ENCODE peak calls at places on chromosome 12, in six cellular contexts. C is right lobe of liver, A is right atrium auricular region, N is tibial artery, L is heart right ventricle, K is kidney. Z is an unnamed sample. For H3K4me1, the result is how much of the 10 kb centered on the place peaks cover.

GRCh38 chr12:105980533-105980932 is 158.2 kb downstream of the NUAK1 start:
- DNase-seq in C (no peak), A (no peak), N (no peak), L (no peak), K (peak), Z (no peak)

GRCh38 chr12:127078577-127079350 is 1188.2 kb upstream of the TMEM132C start:
- DNase-seq in C (no peak), A (no peak), N (no peak), L (no peak), K (no peak), Z (no peak)

GRCh38 chr12:111034911-111035577 is 114.7 kb upstream of the MYL2 start:
- DNase-seq in C (no peak), A (no peak), N (peak), L (no peak), K (peak), Z (no peak)

GRCh38 chr12:531951-532585 is 72.3 kb downstream of the B4GALNT3 start:
- DNase-seq in C (no peak), A (no peak), N (no peak), L (no peak), K (no peak), Z (no peak)

GRCh38 chr12:95976416-95976832 is 19.7 kb downstream of the HAL start:
- DNase-seq in C (peak), A (peak), N (no peak), L (no peak), K (no peak), Z (no peak)

GRCh38 chr12:61667676-61668075 is 592.5 kb upstream of the USP15 start:
- DNase-seq in C (no peak), A (no peak), N (no peak), L (no peak), K (no peak), Z (no peak)

GRCh38 chr12:124576061-124576650 is 8.7 kb upstream of the NCOR2 start:
- DNase-seq in C (no peak), A (no peak), N (no peak), L (no peak), K (peak), Z (no peak)

GRCh38 chr12:26369588-26369987 is 174.2 kb downstream of the SSPN start:
- DNase-seq in C (no peak), A (no peak), N (no peak), L (no peak), K (no peak), Z (peak)

GRCh38 chr12:106417926-106418910 is 60.7 kb downstream of the POLR3B start:
- DNase-seq in C (no peak), A (no peak), N (no peak), L (no peak), K (no peak), Z (peak)

GRCh38 chr12:79552186-79552585 is 138.6 kb downstream of the PAWR start:
- DNase-seq in C (no peak), A (no peak), N (no peak), L (no peak), K (no peak), Z (no peak)

GRCh38 chr12:110689601-110690430 is 901 bp upstream of the HVCN1 start:
- DNase-seq in C (peak), A (no peak), N (peak), L (peak), K (peak), Z (peak)

GRCh38 chr12:46699986-46700385 is 125.8 kb downstream of the SLC38A4 start:
- DNase-seq in C (no peak), A (no peak), N (no peak), L (no peak), K (no peak), Z (no peak)

GRCh38 chr12:55706840-55707671 is 648 bp downstream of the ITGA7 start:
- DNase-seq in C (no peak), A (no peak), N (peak), L (no peak), K (peak), Z (peak)

GRCh38 chr12:131351319-131352028 is 359.4 kb upstream of the SFSWAP start:
- DNase-seq in C (no peak), A (no peak), N (no peak), L (no peak), K (no peak), Z (no peak)

GRCh38 chr12:25590021-25590721 is 37.1 kb upstream of the LMNTD1 start:
- DNase-seq in C (no peak), A (no peak), N (no peak), L (no peak), K (no peak), Z (peak)

GRCh38 chr12:27780612-27781408 is 774 bp upstream of the MANSC4 start:
- DNase-seq in C (peak), A (peak), N (peak), L (no peak), K (no peak), Z (peak)

GRCh38 chr12:6363330-6364036 is 11.9 kb downstream of the SCNN1A start:
- DNase-seq in C (peak), A (peak), N (peak), L (peak), K (peak), Z (peak)
- H3K4me1 ChIP-seq in C (under half), A (under half), N (under half), L (under half), K (under half), Z (under half)

GRCh38 chr12:57617942-57618341 is 6.7 kb downstream of the ARHGEF25 start:
- DNase-seq in C (no peak), A (no peak), N (no peak), L (peak), K (peak), Z (no peak)
- H3K4me1 ChIP-seq in C (under half), A (under half), N (under half), L (half or more), K (under half), Z (under half)

GRCh38 chr12:1720494-1720893 is 29.6 kb downstream of the ADIPOR2 start:
- DNase-seq in C (no peak), A (no peak), N (no peak), L (no peak), K (no peak), Z (no peak)
- H3K4me1 ChIP-seq in C (under half), A (under half), N (under half), L (half or more), K (under half), Z (under half)

DNA sequence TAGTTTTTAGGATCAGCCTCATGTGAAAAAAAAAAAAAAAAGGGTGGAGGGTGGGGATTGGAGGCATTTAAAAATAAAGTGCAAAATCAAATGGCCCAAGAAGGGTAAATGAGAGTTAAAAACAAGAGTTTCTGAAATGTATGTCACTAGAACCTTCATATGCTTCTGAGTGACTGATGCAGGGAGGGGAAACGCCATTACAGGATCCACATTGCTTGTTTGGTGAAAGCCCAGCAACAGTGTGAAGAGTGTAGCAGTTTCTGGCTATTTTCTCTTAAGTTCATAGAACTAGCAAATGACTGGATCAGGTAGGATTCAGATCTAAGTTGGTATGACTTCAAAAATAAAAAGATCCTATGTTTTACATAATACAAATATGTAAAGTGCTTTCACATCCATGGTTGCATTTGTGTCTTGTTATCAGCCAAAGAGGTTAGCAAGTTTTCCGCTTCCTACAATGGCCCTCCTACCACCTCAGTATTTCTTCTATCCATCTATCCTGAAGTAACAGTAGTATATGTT is 2.9 kb downstream of the CHPT1 start:
- DNase-seq in C (no peak), A (no peak), N (no peak), L (no peak), K (no peak), Z (no peak)
- H3K4me1 ChIP-seq in C (under half), A (under half), N (under half), L (half or more), K (under half), Z (under half)

GRCh38 chr12:6370994-6371754 is 4.2 kb downstream of the SCNN1A start:
- DNase-seq in C (peak), A (no peak), N (no peak), L (no peak), K (peak), Z (no peak)
- H3K4me1 ChIP-seq in C (under half), A (under half), N (under half), L (under half), K (under half), Z (under half)

DNA sequence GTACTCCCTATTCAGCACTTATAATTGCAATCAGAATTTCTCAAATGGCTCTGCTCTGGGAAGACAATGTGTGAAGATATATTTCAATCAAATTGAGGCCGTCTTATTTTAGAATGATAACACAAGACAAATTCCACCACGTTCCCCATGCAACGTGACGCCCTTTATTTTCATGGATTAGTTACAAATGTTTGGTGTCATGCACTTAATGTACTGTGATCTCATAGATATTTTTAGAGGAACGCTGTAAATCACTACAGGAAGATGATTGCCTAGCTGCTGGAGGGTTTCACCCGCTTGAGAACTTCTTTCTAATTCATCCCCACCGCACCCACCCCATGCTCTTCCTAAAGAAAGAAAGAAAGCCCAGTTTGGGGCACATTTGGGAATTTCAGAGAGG is 117.1 kb downstream of the PLXNC1 start:
- DNase-seq in C (no peak), A (no peak), N (no peak), L (no peak), K (no peak), Z (no peak)
- H3K4me1 ChIP-seq in C (under half), A (half or more), N (under half), L (half or more), K (under half), Z (under half)

GRCh38 chr12:8037046-8037663 is 4.6 kb downstream of the FOXJ2 start:
- DNase-seq in C (no peak), A (no peak), N (no peak), L (no peak), K (no peak), Z (no peak)

GRCh38 chr12:8035440-8036010 is 3.0 kb downstream of the FOXJ2 start:
- DNase-seq in C (no peak), A (no peak), N (no peak), L (no peak), K (no peak), Z (no peak)

GRCh38 chr12:8037947-8038346 is 5.4 kb downstream of the FOXJ2 start:
- DNase-seq in C (no peak), A (no peak), N (no peak), L (no peak), K (no peak), Z (peak)

GRCh38 chr12:8034802-8035201 is 2.3 kb downstream of the FOXJ2 start:
- DNase-seq in C (no peak), A (no peak), N (no peak), L (no peak), K (no peak), Z (no peak)

GRCh38 chr12:8036366-8036765 is 3.9 kb downstream of the FOXJ2 start:
- DNase-seq in C (no peak), A (no peak), N (no peak), L (no peak), K (no peak), Z (no peak)
- H3K4me1 ChIP-seq in C (under half), A (half or more), N (under half), L (half or more), K (under half), Z (under half)

DNA sequence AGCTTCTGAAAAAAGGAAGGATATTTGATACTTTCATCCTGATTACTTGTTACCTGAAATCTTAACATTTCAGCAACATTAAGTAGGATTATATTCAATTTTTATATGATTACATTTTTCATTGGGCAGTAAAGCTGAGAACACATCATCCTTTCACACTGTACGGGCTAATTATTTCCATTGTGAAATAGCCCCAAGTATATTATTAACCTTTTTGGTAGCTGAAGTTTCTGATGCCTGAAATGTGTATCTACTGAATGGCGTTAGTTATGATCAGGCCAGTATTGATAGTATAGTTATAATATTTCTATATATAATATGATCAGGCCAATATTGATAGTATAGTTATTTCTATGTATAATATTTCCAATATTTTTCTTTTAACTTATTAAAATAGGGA is 10.1 kb downstream of the SPATS2 start:
- DNase-seq in C (no peak), A (no peak), N (no peak), L (no peak), K (no peak), Z (no peak)
- H3K4me1 ChIP-seq in C (under half), A (under half), N (under half), L (under half), K (under half), Z (under half)